ENCODE peak calls at places on chromosomes 5 and 9, in five cellular contexts. One of them, this sample, is unnamed.

GRCh38 chr5:135600971-135601381 is 22.2 kb upstream of the CXCL14 start:
- DNase-seq in uterus: no peak
- DNase-seq in fibroblast of lung: no peak
- DNase-seq in AG04450: no peak
- DNase-seq in psoas muscle: no peak
- DNase-seq in this sample: no peak

GRCh38 chr5:157215826-157216167 is 35.2 kb downstream of the ITK start:
- DNase-seq in uterus: no peak
- DNase-seq in AG04450: no peak
- DNase-seq in psoas muscle: no peak
- DNase-seq in fibroblast of lung: no peak
- DNase-seq in this sample: no peak

GRCh38 chr9:127783111-127783621 is 2.7 kb upstream of the CDK9 start:
- DNase-seq in uterus: no peak
- DNase-seq in fibroblast of lung: no peak
- DNase-seq in psoas muscle: peak; percentile 56
- DNase-seq in AG04450: no peak
- DNase-seq in this sample: no peak

GRCh38 chr9:129121483-129121882 is 10.3 kb downstream of the PTPA start:
- DNase-seq in fibroblast of lung: peak; percentile 50
- DNase-seq in psoas muscle: peak; percentile 51
- DNase-seq in uterus: no peak
- DNase-seq in AG04450: no peak
- DNase-seq in this sample: peak; percentile 41

GRCh38 chr5:134106991-134107701 is 7.3 kb upstream of the TCF7 start:
- DNase-seq in uterus: no peak
- DNase-seq in AG04450: no peak
- DNase-seq in psoas muscle: no peak
- DNase-seq in fibroblast of lung: no peak
- DNase-seq in this sample: no peak

GRCh38 chr5:122846051-122846567 is 696 bp downstream of the SNX24 start:
- DNase-seq in psoas muscle: no peak
- DNase-seq in AG04450: peak; percentile 29
- DNase-seq in uterus: no peak
- DNase-seq in fibroblast of lung: peak; percentile 52
- DNase-seq in this sample: peak; percentile 45

GRCh38 chr9:105415344-105415980 is 32.4 kb upstream of the FSD1L start:
- DNase-seq in uterus: peak; percentile 71
- DNase-seq in AG04450: no peak
- DNase-seq in psoas muscle: no peak
- DNase-seq in fibroblast of lung: peak; percentile 59
- DNase-seq in this sample: peak; percentile 87

GRCh38 chr5:78277715-78278114 is 16.8 kb downstream of the AP3B1 start:
- DNase-seq in fibroblast of lung: no peak
- DNase-seq in AG04450: no peak
- DNase-seq in psoas muscle: no peak
- DNase-seq in uterus: no peak
- DNase-seq in this sample: no peak

GRCh38 chr5:2366816-2367215 is 384.7 kb downstream of the IRX2 start:
- DNase-seq in uterus: no peak
- DNase-seq in AG04450: no peak
- DNase-seq in psoas muscle: no peak
- DNase-seq in fibroblast of lung: no peak
- DNase-seq in this sample: no peak

GRCh38 chr5:76942581-76942980 is 10.3 kb upstream of the CRHBP start:
- DNase-seq in uterus: no peak
- DNase-seq in AG04450: peak; percentile 6
- DNase-seq in fibroblast of lung: peak; percentile 57
- DNase-seq in psoas muscle: no peak
- DNase-seq in this sample: no peak

GRCh38 chr9:68991457-68991856 is 22.5 kb downstream of the PRKACG start:
- DNase-seq in uterus: no peak
- DNase-seq in fibroblast of lung: no peak
- DNase-seq in AG04450: no peak
- DNase-seq in psoas muscle: no peak
- DNase-seq in this sample: no peak

GRCh38 chr9:130370226-130370625 is 74.5 kb upstream of the ASS1 start:
- DNase-seq in AG04450: no peak
- DNase-seq in psoas muscle: no peak
- DNase-seq in uterus: no peak
- DNase-seq in fibroblast of lung: no peak
- DNase-seq in this sample: no peak

GRCh38 chr5:74251106-74252032 is 389.2 kb downstream of the ENC1 start:
- DNase-seq in fibroblast of lung: peak; percentile 86
- DNase-seq in AG04450: peak; percentile 85
- DNase-seq in psoas muscle: peak; percentile 46
- DNase-seq in uterus: peak; percentile 90
- DNase-seq in this sample: peak; percentile 98

GRCh38 chr9:91211414-91211813 is 150.3 kb downstream of the AUH start:
- DNase-seq in AG04450: no peak
- DNase-seq in uterus: no peak
- DNase-seq in fibroblast of lung: no peak
- DNase-seq in psoas muscle: no peak
- DNase-seq in this sample: no peak

GRCh38 chr5:6714221-6715041 is 1.2 kb downstream of the TENT4A start:
- DNase-seq in fibroblast of lung: no peak
- DNase-seq in AG04450: no peak
- DNase-seq in uterus: no peak
- DNase-seq in psoas muscle: peak; percentile 53
- DNase-seq in this sample: peak; percentile 20

GRCh38 chr5:6745706-6746217 is 32.5 kb downstream of the TENT4A start:
- DNase-seq in uterus: no peak
- DNase-seq in psoas muscle: no peak
- DNase-seq in AG04450: peak; percentile 21
- DNase-seq in fibroblast of lung: peak; percentile 79
- DNase-seq in this sample: peak; percentile 75

GRCh38 chr5:32508806-32509805 is 64.6 kb upstream of the ZFR start:
- DNase-seq in fibroblast of lung: no peak
- DNase-seq in AG04450: no peak
- DNase-seq in uterus: no peak
- DNase-seq in psoas muscle: no peak
- DNase-seq in this sample: peak; percentile 6

GRCh38 chr9:86546712-86547111 is 192.5 kb upstream of the TUT7 start:
- DNase-seq in psoas muscle: peak; percentile 23
- DNase-seq in uterus: no peak
- DNase-seq in AG04450: no peak
- DNase-seq in fibroblast of lung: peak; percentile 17
- DNase-seq in this sample: no peak

GRCh38 chr5:156402387-156402921 is 75.5 kb downstream of the SGCD start:
- DNase-seq in uterus: no peak
- DNase-seq in fibroblast of lung: no peak
- DNase-seq in psoas muscle: no peak
- DNase-seq in AG04450: no peak
- DNase-seq in this sample: no peak

GRCh38 chr5:74183041-74183440 is 457.5 kb downstream of the ENC1 start:
- DNase-seq in fibroblast of lung: no peak
- DNase-seq in AG04450: no peak
- DNase-seq in uterus: no peak
- DNase-seq in psoas muscle: no peak
- DNase-seq in this sample: no peak

GRCh38 chr5:143652104-143652700 is 159.8 kb upstream of the HMHB1 start:
- DNase-seq in psoas muscle: no peak
- DNase-seq in uterus: no peak
- DNase-seq in fibroblast of lung: no peak
- DNase-seq in AG04450: no peak
- DNase-seq in this sample: no peak

GRCh38 chr5:40071870-40072269 is 607.8 kb upstream of the PTGER4 start:
- DNase-seq in AG04450: peak; percentile 23
- DNase-seq in psoas muscle: no peak
- DNase-seq in fibroblast of lung: peak; percentile 40
- DNase-seq in uterus: no peak
- DNase-seq in this sample: no peak

GRCh38 chr9:89878687-89879086 is 273.9 kb downstream of the GADD45G start:
- DNase-seq in psoas muscle: peak; percentile 83
- DNase-seq in uterus: peak; percentile 16
- DNase-seq in fibroblast of lung: peak; percentile 21
- DNase-seq in AG04450: no peak
- DNase-seq in this sample: no peak

GRCh38 chr5:90894866-90895420 is 336.3 kb downstream of the ADGRV1 start:
- DNase-seq in fibroblast of lung: no peak
- DNase-seq in uterus: no peak
- DNase-seq in AG04450: no peak
- DNase-seq in psoas muscle: no peak
- DNase-seq in this sample: no peak

GRCh38 chr9:86968258-86968920 is 21.1 kb upstream of the GAS1 start:
- DNase-seq in fibroblast of lung: no peak
- DNase-seq in AG04450: no peak
- DNase-seq in uterus: no peak
- DNase-seq in psoas muscle: no peak
- DNase-seq in this sample: no peak

GRCh38 chr9:61671276-61671973 is 481.6 kb downstream of the SPATA31A7 start:
- DNase-seq in uterus: no peak
- DNase-seq in fibroblast of lung: no peak
- DNase-seq in psoas muscle: no peak
- DNase-seq in AG04450: no peak
- DNase-seq in this sample: no peak

GRCh38 chr9:2018162-2018643 is 3.1 kb downstream of the SMARCA2 start:
- DNase-seq in psoas muscle: no peak
- DNase-seq in AG04450: no peak
- DNase-seq in uterus: no peak
- DNase-seq in fibroblast of lung: no peak
- DNase-seq in this sample: no peak

GRCh38 chr5:146336197-146336596 is 2.4 kb upstream of the POU4F3 start:
- DNase-seq in uterus: no peak
- DNase-seq in AG04450: no peak
- DNase-seq in fibroblast of lung: no peak
- DNase-seq in psoas muscle: no peak
- DNase-seq in this sample: no peak

GRCh38 chr5:157516016-157516415 is 56.0 kb downstream of the NIPAL4 start:
- DNase-seq in psoas muscle: peak; percentile 26
- DNase-seq in AG04450: peak; percentile 53
- DNase-seq in fibroblast of lung: peak; percentile 80
- DNase-seq in uterus: peak; percentile 57
- DNase-seq in this sample: no peak

GRCh38 chr9:37902131-37902530 is 1.8 kb downstream of the SLC25A51 start:
- DNase-seq in psoas muscle: no peak
- DNase-seq in fibroblast of lung: no peak
- DNase-seq in AG04450: no peak
- DNase-seq in uterus: no peak
- DNase-seq in this sample: no peak
- H3K4me3 ChIP-seq in psoas muscle: peak overlapping the region; percentile 96
- H3K4me3 ChIP-seq in fibroblast of lung: peak overlapping the region; percentile 74
- H3K4me3 ChIP-seq in AG04450: peak overlapping the region; percentile 83
- H3K4me3 ChIP-seq in uterus: no peak overlapping the region
- H3K4me3 ChIP-seq in this sample: no peak overlapping the region

DNA sequence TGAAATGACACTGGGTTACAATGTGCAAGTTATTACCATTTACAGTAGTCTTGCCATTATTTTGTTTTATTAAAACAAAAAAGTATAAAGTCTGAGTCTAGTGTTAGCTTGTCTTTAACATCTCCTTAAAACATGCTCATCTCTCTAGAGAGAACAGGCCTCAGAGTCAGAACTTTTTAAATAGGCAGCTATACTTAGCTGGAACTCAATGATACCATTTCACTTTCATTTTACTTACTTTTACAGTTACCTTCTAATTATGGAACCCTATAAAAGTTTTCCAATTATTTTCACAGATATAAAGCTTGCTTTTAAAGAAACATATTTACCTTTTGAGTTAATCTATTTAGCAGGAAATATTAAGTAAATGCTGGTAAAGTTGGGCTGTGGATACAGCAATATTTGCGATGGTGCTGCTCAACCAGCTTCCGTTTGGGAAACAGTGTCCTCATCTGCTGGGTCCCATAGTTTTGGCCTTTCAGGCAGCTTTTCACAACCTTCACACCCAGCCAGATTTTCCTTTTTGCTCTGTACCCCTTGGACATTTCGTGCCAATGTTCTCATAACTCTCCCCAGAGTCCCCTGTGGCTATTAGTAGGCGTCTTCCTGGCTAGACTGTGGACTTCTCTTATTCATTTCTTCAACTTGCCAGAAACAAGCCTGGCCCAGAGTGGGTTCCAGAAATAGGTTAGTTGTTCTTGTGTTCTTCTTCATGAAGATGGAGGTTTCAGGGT is 36.3 kb upstream of the UBTD2 start:
- DNase-seq in AG04450: no peak
- DNase-seq in uterus: no peak
- DNase-seq in psoas muscle: no peak
- DNase-seq in fibroblast of lung: no peak
- DNase-seq in this sample: no peak
- H3K4me3 ChIP-seq in AG04450: no peak overlapping the region
- H3K4me3 ChIP-seq in uterus: no peak overlapping the region
- H3K4me3 ChIP-seq in psoas muscle: no peak overlapping the region
- H3K4me3 ChIP-seq in fibroblast of lung: no peak overlapping the region
- H3K4me3 ChIP-seq in this sample: no peak overlapping the region

DNA sequence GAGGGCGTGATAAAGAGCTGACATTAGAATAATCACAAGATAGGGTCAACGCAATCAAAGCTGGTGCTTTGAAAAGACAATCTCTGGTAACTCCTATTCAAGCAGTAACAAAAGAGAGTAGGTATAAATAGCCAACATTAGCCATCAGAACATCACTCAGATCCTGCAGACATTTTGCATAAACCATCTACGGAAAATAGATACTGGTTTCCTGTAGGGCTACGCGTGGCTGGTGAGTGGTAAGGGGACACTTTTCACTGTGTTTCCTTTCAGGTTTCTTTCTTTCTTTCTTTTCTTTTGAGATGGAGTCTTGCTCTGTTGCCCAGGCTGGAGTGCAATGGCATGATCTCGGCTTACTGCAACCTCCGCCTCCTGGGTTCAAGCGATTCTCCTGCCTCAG is 22.3 kb downstream of the TTF1 start:
- DNase-seq in AG04450: no peak
- DNase-seq in fibroblast of lung: no peak
- DNase-seq in psoas muscle: no peak
- DNase-seq in uterus: no peak
- DNase-seq in this sample: no peak
- H3K4me3 ChIP-seq in AG04450: no peak overlapping the region
- H3K4me3 ChIP-seq in fibroblast of lung: no peak overlapping the region
- H3K4me3 ChIP-seq in psoas muscle: no peak overlapping the region
- H3K4me3 ChIP-seq in uterus: no peak overlapping the region
- H3K4me3 ChIP-seq in this sample: no peak overlapping the region

DNA sequence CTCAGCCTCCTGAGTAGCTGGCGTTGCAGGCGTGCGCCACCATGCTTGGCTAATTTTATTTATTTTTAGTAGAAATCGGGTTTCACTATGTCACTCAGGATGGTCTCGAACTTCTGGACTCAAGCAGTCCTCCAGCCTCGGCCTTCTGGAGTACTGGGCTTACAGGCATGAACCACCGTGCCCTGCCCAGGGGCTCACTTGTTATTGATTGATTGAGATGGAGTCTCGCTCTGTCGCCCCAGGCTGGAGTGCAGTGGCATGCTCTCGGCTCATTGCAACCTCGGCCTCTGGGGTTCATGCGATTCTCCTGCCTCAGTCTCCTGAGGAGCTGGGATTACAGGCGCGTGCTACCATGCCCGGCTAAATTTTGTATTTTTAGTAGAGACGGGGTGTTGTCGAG is 1.6 kb downstream of the HSPA4 start:
- DNase-seq in fibroblast of lung: no peak
- DNase-seq in uterus: no peak
- DNase-seq in psoas muscle: no peak
- DNase-seq in AG04450: no peak
- DNase-seq in this sample: no peak
- H3K4me3 ChIP-seq in fibroblast of lung: peak overlapping the region; percentile 98
- H3K4me3 ChIP-seq in uterus: no peak overlapping the region
- H3K4me3 ChIP-seq in psoas muscle: peak overlapping the region; percentile 98
- H3K4me3 ChIP-seq in AG04450: peak overlapping the region; percentile 96
- H3K4me3 ChIP-seq in this sample: peak overlapping the region; percentile 84

GRCh38 chr9:125987420-125987819 is 240.2 kb downstream of the PBX3 start:
- DNase-seq in AG04450: no peak
- DNase-seq in uterus: no peak
- DNase-seq in psoas muscle: no peak
- DNase-seq in fibroblast of lung: no peak
- DNase-seq in this sample: no peak
- H3K4me3 ChIP-seq in AG04450: no peak overlapping the region
- H3K4me3 ChIP-seq in uterus: no peak overlapping the region
- H3K4me3 ChIP-seq in psoas muscle: no peak overlapping the region
- H3K4me3 ChIP-seq in fibroblast of lung: no peak overlapping the region
- H3K4me3 ChIP-seq in this sample: no peak overlapping the region

GRCh38 chr9:74499770-74500583 is 2.8 kb downstream of the RORB start:
- DNase-seq in fibroblast of lung: peak; percentile 6
- DNase-seq in AG04450: no peak
- DNase-seq in psoas muscle: no peak
- DNase-seq in uterus: no peak
- DNase-seq in this sample: peak; percentile 20
- H3K4me3 ChIP-seq in fibroblast of lung: peak overlapping the region; percentile 68
- H3K4me3 ChIP-seq in AG04450: no peak overlapping the region
- H3K4me3 ChIP-seq in psoas muscle: peak overlapping the region; percentile 75
- H3K4me3 ChIP-seq in uterus: peak overlapping the region; percentile 12
- H3K4me3 ChIP-seq in this sample: no peak overlapping the region